ENCODE peak calls at places on chromosomes 7 and 10, in nine cellular contexts. B, O, I, K, C, T, E, A and Q are unnamed samples.

GRCh38 chr7:129781128-129781855 is 169.8 kb downstream of the NRF1 start:
- DNase-seq in O (no peak), A (peak; percentile 75), B (no peak), C (no peak), I (no peak), E (no peak), K (peak; percentile 46), T (no peak), Q (no peak)

GRCh38 chr10:70617798-70618568 is 15.4 kb upstream of the PRF1 start:
- DNase-seq in E (no peak), A (no peak), O (peak; percentile 86), B (peak; percentile 18), I (no peak), C (no peak), T (peak; percentile 68), K (no peak), Q (no peak)

GRCh38 chr7:101816499-101817030 is 861 bp upstream of the CUX1 start:
- DNase-seq in E (no peak), B (peak; percentile 57), I (no peak), K (no peak), A (peak; percentile 89), C (no peak), T (peak; percentile 44), O (peak; percentile 49), Q (peak; percentile 35)

GRCh38 chr10:129905553-129905952 is 58.5 kb downstream of the EBF3 start:
- DNase-seq in O (no peak), K (no peak), I (no peak), A (no peak), C (no peak), T (no peak), B (no peak), E (no peak), Q (no peak)

GRCh38 chr7:143408686-143409551 is at the start of gene EPHA1:
- DNase-seq in C (no peak), O (no peak), B (no peak), T (no peak), I (peak; percentile 52), K (peak; percentile 71), A (no peak), E (no peak), Q (no peak)

GRCh38 chr10:79929409-79929904 is 19.4 kb downstream of the SFTPD start:
- DNase-seq in A (peak; percentile 77), O (peak; percentile 61), I (peak; percentile 50), T (peak; percentile 68), B (peak; percentile 36), C (no peak), K (peak; percentile 55), E (peak; percentile 79), Q (peak; percentile 58)

GRCh38 chr10:85916192-85916747 is 450.3 kb downstream of the GRID1 start:
- DNase-seq in I (no peak), B (no peak), K (no peak), E (no peak), O (no peak), C (no peak), T (no peak), A (peak; percentile 29), Q (no peak)

GRCh38 chr10:12799144-12799543 is 202.4 kb downstream of the CCDC3 start:
- DNase-seq in O (no peak), T (no peak), K (no peak), E (no peak), I (no peak), A (no peak), C (no peak), B (no peak), Q (no peak)

GRCh38 chr10:59709472-59710125 is at the start of gene SLC16A9:
- DNase-seq in O (peak; percentile 30), T (peak; percentile 47), B (peak; percentile 47), C (peak; percentile 23), E (peak; percentile 49), A (peak; percentile 93), I (no peak), K (no peak), Q (peak; percentile 15)

GRCh38 chr7:128352138-128352537 is 8.4 kb upstream of the RBM28 start:
- DNase-seq in T (peak; percentile 26), B (no peak), O (peak; percentile 52), K (no peak), C (no peak), I (no peak), E (peak; percentile 32), A (peak; percentile 63), Q (peak; percentile 21)

GRCh38 chr7:115410972-115411686 is 489.2 kb downstream of the MDFIC start:
- DNase-seq in T (no peak), C (no peak), O (no peak), K (no peak), I (no peak), A (no peak), B (no peak), E (no peak), Q (no peak)

GRCh38 chr10:102230861-102231356 is 4.8 kb downstream of the ELOVL3 start:
- DNase-seq in E (no peak), T (no peak), C (no peak), A (peak; percentile 74), K (no peak), I (peak; percentile 36), B (peak; percentile 40), O (peak; percentile 51), Q (no peak)

GRCh38 chr10:27157150-27157549 is 2.0 kb downstream of the MASTL start:
- DNase-seq in A (no peak), K (no peak), O (no peak), C (no peak), T (no peak), B (no peak), I (no peak), E (no peak), Q (no peak)

GRCh38 chr7:28748934-28749584 is 209.1 kb downstream of the TRIL start:
- DNase-seq in A (no peak), I (no peak), E (no peak), K (no peak), T (no peak), B (peak; percentile 85), C (no peak), O (peak; percentile 92), Q (no peak)

GRCh38 chr7:92784935-92785334 is 51.4 kb downstream of the CDK6 start:
- DNase-seq in C (no peak), O (no peak), E (no peak), B (no peak), A (no peak), K (no peak), I (no peak), T (no peak), Q (no peak)

GRCh38 chr10:43091846-43092245 is 15.0 kb downstream of the RET start:
- DNase-seq in E (no peak), K (no peak), A (no peak), C (no peak), B (peak; percentile 15), O (no peak), I (no peak), T (no peak), Q (no peak)

GRCh38 chr7:122902751-122903495 is 16.7 kb upstream of the CADPS2 start:
- DNase-seq in K (no peak), I (no peak), B (no peak), E (no peak), T (no peak), A (peak; percentile 22), O (peak; percentile 13), C (no peak), Q (no peak)

GRCh38 chr7:81206217-81206616 is 287.4 kb upstream of the SEMA3C start:
- DNase-seq in I (no peak), T (no peak), O (no peak), A (no peak), E (no peak), C (no peak), B (no peak), K (no peak), Q (no peak)

GRCh38 chr10:121260383-121260782 is 337.9 kb downstream of the FGFR2 start:
- DNase-seq in O (no peak), T (no peak), C (no peak), K (no peak), I (no peak), E (no peak), A (no peak), B (no peak), Q (no peak)

GRCh38 chr7:1664711-1665591 is 5.1 kb upstream of the ELFN1 start:
- DNase-seq in O (peak; percentile 29), T (peak; percentile 52), A (peak; percentile 99), K (no peak), I (peak; percentile 38), E (peak; percentile 43), B (peak; percentile 23), C (no peak), Q (peak; percentile 28)

GRCh38 chr7:140924019-140924820 is 509 bp downstream of the BRAF start:
- DNase-seq in O (peak; percentile 71), I (peak; percentile 74), B (peak; percentile 55), A (peak; percentile 94), K (peak; percentile 63), T (peak; percentile 65), E (peak; percentile 73), C (no peak), Q (peak; percentile 48)

GRCh38 chr10:119650692-119651513 is at the start of gene BAG3:
- DNase-seq in I (peak; percentile 66), K (peak; percentile 36), A (peak; percentile 96), C (peak; percentile 59), B (peak; percentile 95), E (peak; percentile 90), T (peak; percentile 94), O (peak; percentile 91), Q (peak; percentile 93)

GRCh38 chr7:159144756-159145543 is at the start of gene VIPR2:
- DNase-seq in A (peak; percentile 72), B (no peak), T (no peak), E (no peak), K (no peak), O (no peak), I (no peak), C (no peak), Q (no peak)

GRCh38 chr10:3813267-3813666 is 28.3 kb upstream of the KLF6 start:
- DNase-seq in I (no peak), C (no peak), A (no peak), T (no peak), K (no peak), B (peak; percentile 37), E (no peak), O (peak; percentile 13), Q (no peak)

GRCh38 chr10:102505462-102506115 is 1.8 kb downstream of the SUFU start:
- DNase-seq in K (peak; percentile 44), B (no peak), A (no peak), O (no peak), C (no peak), I (no peak), T (no peak), E (no peak), Q (no peak)

GRCh38 chr10:29714096-29714874 is 79.5 kb upstream of the SVIL start:
- DNase-seq in O (peak; percentile 81), T (peak; percentile 79), B (peak; percentile 86), C (no peak), A (no peak), K (no peak), I (no peak), E (no peak), Q (peak; percentile 56)